ENCODE peak calls at places on chromosomes 11 and 22, in eight cellular contexts. R is adrenal gland, K is right atrium auricular region, M is colonic mucosa, L is aorta, Z is HCT116, V is psoas muscle, X is upper lobe of right lung. P is an unnamed sample.

GRCh38 chr11:11584446-11584810 is 37.4 kb downstream of the GALNT18 start:
- DNase-seq in R (no peak), Z (peak; percentile 41), L (no peak), K (peak; percentile 32), X (no peak), M (no peak), V (no peak), P (no peak)

GRCh38 chr11:102449651-102450570 is 2.7 kb downstream of the TMEM123 start:
- DNase-seq in R (no peak), L (no peak), V (no peak), X (no peak), Z (no peak), K (no peak), M (no peak), P (no peak)

GRCh38 chr11:80155412-80156017 is 714.7 kb upstream of the TENM4 start:
- DNase-seq in Z (no peak), X (no peak), V (no peak), K (no peak), L (no peak), R (no peak), M (no peak), P (no peak)

GRCh38 chr11:73383249-73384126 is 7.3 kb downstream of the RELT start:
- DNase-seq in V (no peak), K (no peak), R (no peak), Z (no peak), M (peak; percentile 43), X (no peak), L (no peak), P (no peak)

GRCh38 chr11:12793506-12793905 is 119.3 kb downstream of the TEAD1 start:
- DNase-seq in M (no peak), V (no peak), R (no peak), K (no peak), X (no peak), L (no peak), Z (no peak), P (no peak)

GRCh38 chr11:102389253-102389652 is 42.2 kb downstream of the BIRC2 start:
- DNase-seq in K (no peak), X (no peak), L (no peak), R (no peak), V (no peak), M (no peak), Z (no peak), P (no peak)

GRCh38 chr11:88179966-88180629 is 4.9 kb upstream of the RAB38 start:
- DNase-seq in X (no peak), K (no peak), V (no peak), Z (no peak), M (no peak), L (no peak), R (no peak), P (no peak)

GRCh38 chr11:77065878-77066228 is 918 bp upstream of the CAPN5 start:
- DNase-seq in L (no peak), V (peak; percentile 54), Z (no peak), M (peak; percentile 74), R (peak; percentile 30), X (peak; percentile 72), K (peak; percentile 83), P (no peak)

GRCh38 chr22:36235585-36235984 is 3.7 kb downstream of the APOL2 start:
- DNase-seq in V (no peak), K (no peak), L (no peak), R (no peak), M (no peak), X (no peak), Z (no peak), P (no peak)

GRCh38 chr11:84558085-84558905 is 1068.8 kb downstream of the DLG2 start:
- DNase-seq in K (no peak), L (no peak), R (peak; percentile 35), Z (peak; percentile 18), X (no peak), M (peak; percentile 34), V (no peak), P (no peak)

GRCh38 chr11:104254347-104254746 is 90.4 kb upstream of the PDGFD start:
- DNase-seq in M (peak; percentile 29), Z (peak; percentile 46), R (peak; percentile 18), L (no peak), V (peak; percentile 11), K (no peak), X (peak; percentile 43), P (no peak)

GRCh38 chr11:46181843-46182424 is 60.7 kb upstream of the PHF21A start:
- DNase-seq in L (no peak), Z (no peak), M (no peak), V (no peak), X (no peak), K (no peak), R (no peak), P (no peak)
- H3K27ac ChIP-seq in L (no peak overlapping the region), Z (no peak overlapping the region), M (no peak overlapping the region), V (no peak overlapping the region), X (no peak overlapping the region), K (no peak overlapping the region), R (no peak overlapping the region), P (no peak overlapping the region)

DNA sequence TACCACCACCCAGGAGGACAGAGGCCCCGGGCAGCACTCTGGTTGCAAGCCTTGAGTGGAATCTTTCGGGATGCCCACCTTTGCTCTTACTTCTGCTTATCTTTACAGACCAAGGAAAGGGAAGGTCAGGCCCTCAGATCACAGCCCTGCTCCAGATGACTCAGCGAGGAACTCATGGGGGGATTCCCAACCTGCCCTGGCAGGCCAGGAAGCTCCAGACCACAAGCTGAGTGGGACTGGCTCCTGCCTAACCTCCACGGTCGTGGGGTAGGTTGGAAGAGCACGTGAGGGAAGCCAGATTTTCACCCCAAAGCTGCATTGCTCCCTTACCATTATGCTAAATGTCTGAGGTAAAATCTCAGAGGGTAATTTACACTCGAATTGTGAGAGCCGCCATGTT is 11.8 kb downstream of the TBC1D10A start:
- DNase-seq in K (no peak), X (no peak), L (no peak), R (no peak), Z (no peak), V (no peak), M (no peak), P (peak; percentile 43)
- H3K4me1 ChIP-seq in K (peaks cover 2% of the 10 kb centered on the region), X (peaks cover 89% of the 10 kb centered on the region), L (peaks cover 13% of the 10 kb centered on the region), R (peaks cover 95% of the 10 kb centered on the region), Z (peaks cover 31% of the 10 kb centered on the region), V (peaks cover 32% of the 10 kb centered on the region), M (peaks cover 48% of the 10 kb centered on the region), P (peaks cover 97% of the 10 kb centered on the region)

DNA sequence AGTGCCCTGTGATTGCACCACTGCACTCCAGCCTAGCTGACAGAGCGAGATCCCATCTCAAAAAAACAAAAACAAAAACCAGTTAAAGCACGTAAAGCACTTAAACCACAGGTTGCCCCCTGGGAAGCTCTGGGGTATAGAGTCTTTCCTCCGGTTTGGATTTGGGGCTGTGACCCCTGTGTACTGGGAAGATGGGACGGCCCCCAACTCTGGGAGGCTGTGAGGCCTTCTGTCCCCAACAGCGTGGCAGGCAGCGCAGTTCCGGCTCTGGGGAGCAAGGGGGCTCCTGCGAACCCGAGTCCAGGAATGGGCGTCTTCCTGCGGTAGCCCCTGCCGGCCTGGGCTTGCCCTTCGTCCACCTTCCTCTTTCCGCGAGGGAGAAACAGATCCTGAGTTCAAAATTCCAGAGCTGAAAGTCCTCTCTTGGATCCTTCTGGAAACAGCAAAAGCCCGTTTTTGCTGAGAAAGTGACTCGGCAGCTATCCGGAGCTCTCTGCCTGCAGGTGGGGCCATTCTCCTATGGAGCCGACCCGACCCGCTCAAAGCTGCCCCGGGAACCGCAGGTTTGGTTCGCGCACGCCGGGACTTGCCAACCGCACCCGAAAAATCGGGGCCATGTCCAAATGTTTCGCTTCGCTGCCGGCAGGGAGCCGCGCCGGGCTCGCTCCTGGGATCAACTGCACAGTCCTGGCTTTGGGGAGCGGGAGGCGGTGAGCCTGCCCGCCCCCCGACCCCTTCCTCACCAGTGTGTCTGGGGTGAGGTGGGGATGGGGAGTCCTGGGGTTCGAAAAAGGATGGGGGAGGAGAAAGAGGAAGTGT is 36.3 kb upstream of the POLA2 start:
- DNase-seq in L (peak; percentile 88), X (peak; percentile 79), Z (no peak), K (peak; percentile 72), M (peak; percentile 58), R (peak; percentile 61), V (peak; percentile 58), P (peak; percentile 41)
- H3K4me3 ChIP-seq in L (no peak overlapping the region), X (peak overlapping the region; percentile 53), Z (no peak overlapping the region), K (peak overlapping the region; percentile 28), M (peak overlapping the region; percentile 31), R (peak overlapping the region; percentile 74), V (peak overlapping the region; percentile 63), P (peak overlapping the region; percentile 53)

GRCh38 chr22:43529954-43530863 is 118.4 kb downstream of the MPPED1 start:
- DNase-seq in M (no peak), K (no peak), R (no peak), X (no peak), Z (no peak), L (peak; percentile 36), V (no peak), P (no peak)
- H3K27ac ChIP-seq in M (no peak overlapping the region), K (no peak overlapping the region), R (no peak overlapping the region), X (no peak overlapping the region), Z (no peak overlapping the region), L (no peak overlapping the region), V (no peak overlapping the region), P (no peak overlapping the region)

DNA sequence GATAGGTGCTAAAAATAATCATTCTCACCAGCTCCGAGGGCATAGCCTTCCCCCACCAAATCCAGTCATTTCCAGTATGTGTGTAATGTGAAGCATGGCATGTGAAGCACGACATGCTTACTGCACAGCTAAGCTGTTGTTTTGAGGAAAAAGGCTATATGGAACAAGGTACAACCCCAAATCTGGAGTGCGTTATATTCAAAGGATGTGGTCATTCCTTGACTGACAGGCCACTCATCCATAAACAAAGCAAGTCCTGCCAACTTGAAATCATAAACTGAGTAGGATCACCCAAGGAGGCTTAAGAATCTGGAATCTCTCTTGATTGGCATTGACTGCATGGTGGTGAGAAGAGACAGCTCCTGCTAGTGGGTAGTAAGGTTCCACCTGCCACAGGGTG is 3.7 kb downstream of the MAP6 start:
- DNase-seq in K (no peak), X (no peak), M (no peak), R (no peak), V (no peak), Z (no peak), L (no peak), P (no peak)
- H3K4me1 ChIP-seq in K (no peaks in the 10 kb centered on the region), X (peaks cover 13% of the 10 kb centered on the region), M (peaks cover 4% of the 10 kb centered on the region), R (peaks cover 15% of the 10 kb centered on the region), V (peaks cover 6% of the 10 kb centered on the region), Z (no peaks in the 10 kb centered on the region), L (no peaks in the 10 kb centered on the region), P (peaks cover 8% of the 10 kb centered on the region)

DNA sequence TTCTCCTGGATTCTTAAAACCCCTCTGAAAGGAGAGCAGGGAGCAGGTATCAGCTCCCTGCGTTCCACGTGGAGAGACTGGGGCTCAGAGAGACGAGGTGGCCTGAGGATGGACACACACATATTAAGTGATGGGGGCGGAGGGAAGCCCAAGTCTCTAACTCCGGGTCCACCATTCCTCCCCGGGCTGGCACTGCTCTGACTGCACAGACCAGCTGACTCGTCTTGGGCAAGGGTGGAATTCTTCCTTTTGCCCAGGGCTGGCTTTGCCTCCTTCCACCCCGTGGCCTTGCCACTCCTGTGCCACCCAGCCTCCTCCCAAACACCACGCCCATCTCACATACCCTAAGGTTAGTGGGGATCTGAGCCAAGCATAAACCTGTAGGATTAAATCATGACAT is 65.0 kb downstream of the BUD13 start:
- DNase-seq in X (no peak), K (no peak), L (peak; percentile 55), V (no peak), R (no peak), M (peak; percentile 44), Z (no peak), P (no peak)
- H3K4me3 ChIP-seq in X (no peak overlapping the region), K (no peak overlapping the region), L (no peak overlapping the region), V (peak overlapping the region; percentile 50), R (no peak overlapping the region), M (peak overlapping the region; percentile 5), Z (no peak overlapping the region), P (no peak overlapping the region)